ENCODE peak calls at places on chromosomes 4 and X, in six cellular contexts. One of them, this sample, is unnamed.
A peak's percentile ranks its signal among the peaks of the same experiment; 100 is the strongest.

GRCh38 chrX:10146350-10146749 is 10.4 kb upstream of the CLCN4 start:
- DNase-seq in left ventricle myocardium superior: no peak
- DNase-seq in neural crest cell: no peak
- DNase-seq in PC-3: no peak
- DNase-seq in coronary artery: no peak
- DNase-seq in AG08396: no peak
- DNase-seq in this sample: no peak

GRCh38 chrX:17007134-17007768 is 60.8 kb downstream of the REPS2 start:
- DNase-seq in coronary artery: no peak
- DNase-seq in PC-3: peak; percentile 26
- DNase-seq in AG08396: peak; percentile 26
- DNase-seq in neural crest cell: no peak
- DNase-seq in left ventricle myocardium superior: no peak
- DNase-seq in this sample: no peak

GRCh38 chr4:168654206-168655174 is 157.6 kb downstream of the PALLD start:
- DNase-seq in neural crest cell: no peak
- DNase-seq in coronary artery: no peak
- DNase-seq in left ventricle myocardium superior: no peak
- DNase-seq in AG08396: no peak
- DNase-seq in PC-3: peak; percentile 45
- DNase-seq in this sample: peak; percentile 18

GRCh38 chr4:56689661-56690060 is 8.6 kb upstream of the HOPX start:
- DNase-seq in left ventricle myocardium superior: no peak
- DNase-seq in PC-3: no peak
- DNase-seq in neural crest cell: no peak
- DNase-seq in AG08396: no peak
- DNase-seq in coronary artery: no peak
- DNase-seq in this sample: no peak

GRCh38 chr4:184283659-184284335 is 66.1 kb upstream of the ENPP6 start:
- DNase-seq in AG08396: no peak
- DNase-seq in neural crest cell: no peak
- DNase-seq in coronary artery: no peak
- DNase-seq in PC-3: no peak
- DNase-seq in left ventricle myocardium superior: no peak
- DNase-seq in this sample: no peak

GRCh38 chr4:183872531-183872930 is 32.6 kb upstream of the STOX2 start:
- DNase-seq in neural crest cell: no peak
- DNase-seq in coronary artery: no peak
- DNase-seq in PC-3: no peak
- DNase-seq in left ventricle myocardium superior: no peak
- DNase-seq in AG08396: peak; percentile 13
- DNase-seq in this sample: no peak

GRCh38 chr4:169900241-169900845 is 125.9 kb downstream of the MFAP3L start:
- DNase-seq in left ventricle myocardium superior: no peak
- DNase-seq in PC-3: peak; percentile 25
- DNase-seq in coronary artery: no peak
- DNase-seq in AG08396: no peak
- DNase-seq in neural crest cell: no peak
- DNase-seq in this sample: no peak

GRCh38 chr4:103994059-103994458 is 274.3 kb upstream of the TACR3 start:
- DNase-seq in PC-3: peak; percentile 25
- DNase-seq in neural crest cell: no peak
- DNase-seq in AG08396: no peak
- DNase-seq in coronary artery: no peak
- DNase-seq in left ventricle myocardium superior: no peak
- DNase-seq in this sample: peak; percentile 11

GRCh38 chr4:5409237-5409636 is 299.1 kb downstream of the EVC2 start:
- DNase-seq in left ventricle myocardium superior: no peak
- DNase-seq in neural crest cell: no peak
- DNase-seq in PC-3: no peak
- DNase-seq in AG08396: no peak
- DNase-seq in coronary artery: no peak
- DNase-seq in this sample: peak; percentile 29

GRCh38 chr4:143411527-143412480 is 75.1 kb downstream of the GAB1 start:
- DNase-seq in coronary artery: no peak
- DNase-seq in neural crest cell: no peak
- DNase-seq in PC-3: no peak
- DNase-seq in left ventricle myocardium superior: no peak
- DNase-seq in AG08396: no peak
- DNase-seq in this sample: peak; percentile 97